ENCODE peak calls at places on chromosome 17, in seven cellular contexts. F, K, Y, B, P, M and G are unnamed samples.

GRCh38 chr17:69220098-69220497 is 8.5 kb downstream of the ABCA10 start:
- DNase-seq in F (no peak), B (no peak), M (no peak), K (no peak), P (no peak), Y (no peak), G (no peak)

GRCh38 chr17:51585514-51586104 is 325.3 kb downstream of the UTP18 start:
- DNase-seq in F (no peak), B (peak; percentile 15), P (peak; percentile 26), Y (peak; percentile 9), M (no peak), K (no peak), G (no peak)

GRCh38 chr17:79891113-79891730 is 52.0 kb upstream of the CBX4 start:
- DNase-seq in B (peak; percentile 50), K (no peak), Y (no peak), M (no peak), P (no peak), F (no peak), G (no peak)

GRCh38 chr17:37488009-37488604 is 1.6 kb upstream of the DUSP14 start:
- DNase-seq in P (no peak), M (peak; percentile 99), F (no peak), K (no peak), B (peak; percentile 30), Y (no peak), G (no peak)

GRCh38 chr17:61075988-61076387 is 323.7 kb upstream of the TBX2 start:
- DNase-seq in F (no peak), B (no peak), M (no peak), Y (no peak), K (no peak), P (no peak), G (no peak)

GRCh38 chr17:68290955-68291835 is at the start of the genes ARSG and SLC16A6:
- DNase-seq in P (peak; percentile 64), F (no peak), B (peak; percentile 92), M (peak; percentile 48), K (peak; percentile 36), Y (peak; percentile 63), G (peak; percentile 71)

GRCh38 chr17:38671939-38672720 is 2.6 kb downstream of the EPOP start:
- DNase-seq in Y (no peak), B (no peak), F (no peak), P (no peak), M (no peak), K (no peak), G (no peak)

GRCh38 chr17:10624966-10625365 is 32.1 kb downstream of the MYH3 start:
- DNase-seq in F (no peak), P (no peak), M (no peak), K (no peak), B (no peak), Y (no peak), G (no peak)

GRCh38 chr17:75498019-75498725 is 17.2 kb downstream of the CASKIN2 start:
- DNase-seq in Y (no peak), K (no peak), F (no peak), M (no peak), B (peak; percentile 42), P (no peak), G (no peak)

GRCh38 chr17:9935408-9935807 is 30.3 kb upstream of the RCVRN start:
- DNase-seq in B (no peak), P (no peak), M (no peak), F (no peak), K (peak; percentile 33), Y (no peak), G (no peak)

DNA sequence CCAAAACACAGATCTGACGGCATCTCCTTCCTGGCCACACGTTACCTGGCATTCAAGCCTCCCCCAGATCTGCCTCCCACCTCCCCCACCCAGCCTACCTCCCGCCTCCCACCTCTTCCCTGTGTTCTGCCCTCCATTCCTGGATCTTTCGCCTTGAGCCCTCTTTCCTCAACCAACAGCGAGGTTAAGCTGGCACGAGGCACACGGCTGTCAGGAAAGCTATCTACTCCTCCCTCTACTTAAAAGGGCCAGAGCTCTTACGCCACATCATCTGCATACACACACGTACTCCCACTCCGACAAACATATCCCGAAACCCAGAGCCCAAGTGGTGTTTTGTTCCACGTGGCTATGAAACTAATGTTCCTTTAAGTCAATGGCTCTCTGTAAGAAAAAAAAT is 18.0 kb downstream of the WDR45B start:
- DNase-seq in M (no peak), K (no peak), F (no peak), P (no peak), Y (no peak), B (no peak), G (no peak)
- H3K4me3 ChIP-seq in M (no peak overlapping the region), K (no peak overlapping the region), F (no peak overlapping the region), P (no peak overlapping the region), Y (no peak overlapping the region), B (no peak overlapping the region), G (no peak overlapping the region)

GRCh38 chr17:31269178-31269577 is 27.9 kb downstream of the OMG start:
- DNase-seq in K (no peak), M (no peak), P (no peak), B (no peak), Y (no peak), F (no peak), G (no peak)

GRCh38 chr17:31272236-31272635 is 24.8 kb downstream of the OMG start:
- DNase-seq in Y (no peak), P (no peak), K (no peak), B (no peak), M (no peak), F (no peak), G (no peak)

GRCh38 chr17:31266042-31266441 is 31.0 kb downstream of the OMG start:
- DNase-seq in K (no peak), P (no peak), Y (no peak), B (no peak), F (no peak), M (no peak), G (no peak)

GRCh38 chr17:31272803-31273202 is 24.2 kb downstream of the OMG start:
- DNase-seq in F (no peak), B (no peak), K (no peak), M (no peak), Y (no peak), P (no peak), G (no peak)

GRCh38 chr17:31269597-31269996 is 27.4 kb downstream of the OMG start:
- DNase-seq in Y (no peak), F (no peak), P (no peak), M (peak; percentile 97), B (no peak), K (no peak), G (no peak)
- TF ChIP-seq CTCF in Y (no peak), F (no peak), P (no peak), M (no peak), B (no peak), K (no peak), G (no peak)

DNA sequence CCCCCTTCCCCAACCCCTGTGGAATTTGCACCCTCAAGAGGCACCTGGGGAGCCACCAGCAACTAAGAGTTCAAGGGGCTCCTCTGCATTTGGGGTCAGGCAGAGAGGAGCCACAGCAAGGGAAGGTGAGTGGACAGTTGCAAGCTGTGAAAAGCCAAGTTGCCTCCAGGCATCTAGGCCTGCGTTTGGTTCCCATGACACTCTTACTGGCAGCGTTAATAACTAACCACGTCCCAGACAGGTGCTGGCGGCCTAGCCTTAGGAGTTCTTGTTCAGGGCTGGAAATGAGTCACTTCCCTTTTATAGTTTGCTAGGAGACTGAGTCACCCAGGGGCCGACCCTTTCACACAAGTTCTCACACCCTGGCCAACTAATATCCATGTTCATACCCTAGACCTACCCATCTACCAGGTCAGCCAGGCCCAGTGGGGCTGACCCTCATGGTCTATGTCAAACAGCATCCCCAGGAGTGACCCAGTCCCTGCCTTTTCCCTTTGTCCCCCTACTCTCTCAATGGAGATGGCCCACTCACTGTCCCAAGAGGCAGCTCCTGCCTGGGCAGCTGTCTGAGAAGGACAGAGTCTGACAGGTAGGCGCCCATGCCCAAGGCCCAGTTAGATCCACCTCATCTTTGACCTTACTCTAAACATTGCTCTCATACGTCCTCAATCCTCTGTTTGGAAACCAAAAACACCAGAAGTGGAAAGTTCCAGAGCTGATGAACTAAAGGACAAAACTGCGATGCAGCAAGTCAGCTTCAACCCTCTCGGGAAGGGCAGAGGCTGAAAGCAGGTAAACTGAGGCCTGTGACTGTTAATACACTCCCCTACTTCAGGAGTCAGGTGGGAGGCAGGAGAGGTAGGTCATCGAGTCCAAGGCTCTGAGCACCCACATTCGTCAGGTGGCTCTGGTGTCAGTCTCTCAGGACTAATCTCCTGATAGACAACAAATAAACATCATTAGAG is 300.6 kb downstream of the SOX9 start:
- DNase-seq in Y (peak; percentile 78), P (peak; percentile 71), F (no peak), B (no peak), M (peak; percentile 98), K (no peak), G (peak; percentile 70)
- H3K4me1 ChIP-seq in Y (peaks cover 15% of the 10 kb centered on the region), P (peaks cover 18% of the 10 kb centered on the region), F (no peaks in the 10 kb centered on the region), B (peaks cover 24% of the 10 kb centered on the region), M (peaks cover 23% of the 10 kb centered on the region), K (peaks cover 6% of the 10 kb centered on the region), G (peaks cover 21% of the 10 kb centered on the region)

DNA sequence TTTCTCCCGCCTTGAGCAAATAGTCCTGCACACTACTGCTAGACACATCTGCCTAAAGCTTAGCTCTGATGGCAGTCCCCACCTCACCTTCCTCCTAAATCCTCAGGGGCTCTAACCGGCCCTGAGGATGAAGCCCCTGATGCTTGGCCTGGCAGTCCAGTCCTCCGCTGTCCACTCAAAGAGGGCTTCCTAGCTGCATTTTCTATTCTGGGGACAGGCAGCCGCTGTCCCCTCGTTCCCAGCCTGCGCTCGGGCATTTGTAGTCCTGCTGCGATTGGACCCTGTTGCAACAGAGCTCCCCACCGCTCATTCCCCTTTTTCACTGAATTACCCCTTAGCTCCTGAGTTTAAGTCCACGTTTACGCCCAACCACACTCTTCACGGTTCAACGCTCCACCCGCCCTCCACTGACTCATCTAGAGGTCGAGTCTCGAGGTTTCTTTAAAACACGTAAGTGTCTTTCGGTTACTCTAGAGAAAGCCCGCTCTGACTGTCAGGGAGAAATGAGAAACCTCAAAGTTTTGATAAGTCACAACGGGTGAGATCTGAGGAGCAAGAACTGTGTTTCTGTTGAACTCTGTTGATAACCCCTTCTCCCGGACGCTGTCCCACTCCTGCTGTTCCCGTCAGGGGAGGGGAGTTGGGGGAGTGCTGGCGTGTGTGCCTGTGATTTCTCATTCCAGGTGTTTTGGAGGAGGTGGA is 4.5 kb downstream of the CCR7 start:
- DNase-seq in Y (no peak), B (no peak), M (peak; percentile 57), F (no peak), K (no peak), P (peak; percentile 31), G (peak; percentile 52)
- H3K4me3 ChIP-seq in Y (no peak overlapping the region), B (peak overlapping the region; percentile 18), M (no peak overlapping the region), F (no peak overlapping the region), K (peak overlapping the region; percentile 36), P (peak overlapping the region; percentile 24), G (no peak overlapping the region)

GRCh38 chr17:78214016-78214705 is at the start of gene BIRC5:
- DNase-seq in F (peak; percentile 91), B (peak; percentile 100), P (peak; percentile 91), K (peak; percentile 91), M (peak; percentile 69), Y (peak; percentile 92), G (peak; percentile 93)
- TF ChIP-seq CTCF in F (no peak), B (no peak), P (no peak), K (no peak), M (no peak), Y (no peak), G (no peak)

DNA sequence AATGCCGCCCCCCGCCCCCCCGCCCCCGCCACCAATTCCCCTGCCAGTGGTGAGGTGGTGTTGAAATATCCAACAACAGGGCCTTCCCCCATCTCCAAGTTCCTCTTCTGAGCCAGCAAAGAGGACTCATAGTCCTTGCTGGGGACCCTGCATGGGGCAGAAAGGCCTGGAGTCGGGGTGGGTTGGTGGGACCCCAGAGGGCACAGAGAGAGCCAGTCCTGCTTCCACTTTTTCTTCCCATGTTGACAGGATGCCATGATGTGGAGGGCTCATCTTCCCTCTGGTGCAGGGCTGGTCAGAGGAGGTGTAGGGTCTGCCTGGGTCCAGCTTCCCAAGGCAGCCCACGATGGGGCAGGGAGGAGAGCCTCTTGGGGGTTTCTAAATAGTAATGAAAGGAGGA is 49.0 kb upstream of the PIK3R6 start:
- DNase-seq in B (no peak), F (no peak), Y (no peak), M (no peak), P (no peak), K (no peak), G (no peak)
- H3K4me1 ChIP-seq in B (no peaks in the 10 kb centered on the region), F (no peaks in the 10 kb centered on the region), Y (no peaks in the 10 kb centered on the region), M (no peaks in the 10 kb centered on the region), P (no peaks in the 10 kb centered on the region), K (no peaks in the 10 kb centered on the region), G (no peaks in the 10 kb centered on the region)